ENCODE peak calls at places on chromosomes 7 and 10, in six cellular contexts. One of them, this sample, is unnamed.

GRCh38 chr7:30465342-30466170 is 13.0 kb downstream of the NOD1 start:
- DNase-seq in NCI-H460: no peak
- DNase-seq in kidney glomerular epithelial cell: no peak
- DNase-seq in stimulated activated CD4-positive, alpha-beta T cell treated with anti-CD3 and anti-CD28 coated beads, Interleukin-2, amount 100 ng/mL, for 48 hours: no peak
- DNase-seq in neural progenitor cell: no peak
- DNase-seq in H54: no peak
- DNase-seq in this sample: no peak

GRCh38 chr7:102253973-102254370 is 32.7 kb upstream of the SH2B2 start:
- DNase-seq in NCI-H460: no peak
- DNase-seq in kidney glomerular epithelial cell: no peak
- DNase-seq in stimulated activated CD4-positive, alpha-beta T cell treated with anti-CD3 and anti-CD28 coated beads, Interleukin-2, amount 100 ng/mL, for 48 hours: no peak
- DNase-seq in neural progenitor cell: no peak
- DNase-seq in H54: no peak
- DNase-seq in this sample: no peak

GRCh38 chr10:11822031-11822756 is 962 bp upstream of the PROSER2 start:
- DNase-seq in NCI-H460: no peak
- DNase-seq in kidney glomerular epithelial cell: no peak
- DNase-seq in stimulated activated CD4-positive, alpha-beta T cell treated with anti-CD3 and anti-CD28 coated beads, Interleukin-2, amount 100 ng/mL, for 48 hours: no peak
- DNase-seq in neural progenitor cell: no peak
- DNase-seq in H54: no peak
- DNase-seq in this sample: no peak

GRCh38 chr7:33836797-33837355 is 68.5 kb upstream of the BMPER start:
- DNase-seq in NCI-H460: no peak
- DNase-seq in kidney glomerular epithelial cell: no peak
- DNase-seq in stimulated activated CD4-positive, alpha-beta T cell treated with anti-CD3 and anti-CD28 coated beads, Interleukin-2, amount 100 ng/mL, for 48 hours: peak
- DNase-seq in neural progenitor cell: no peak
- DNase-seq in H54: no peak
- DNase-seq in this sample: no peak

GRCh38 chr10:11424456-11425287 is 186.8 kb downstream of the USP6NL start:
- DNase-seq in NCI-H460: peak
- DNase-seq in kidney glomerular epithelial cell: peak
- DNase-seq in stimulated activated CD4-positive, alpha-beta T cell treated with anti-CD3 and anti-CD28 coated beads, Interleukin-2, amount 100 ng/mL, for 48 hours: no peak
- DNase-seq in neural progenitor cell: peak
- DNase-seq in H54: peak
- DNase-seq in this sample: no peak

GRCh38 chr7:73828107-73828803 is 2.5 kb upstream of the CLDN4 start:
- DNase-seq in NCI-H460: peak
- DNase-seq in kidney glomerular epithelial cell: peak
- DNase-seq in stimulated activated CD4-positive, alpha-beta T cell treated with anti-CD3 and anti-CD28 coated beads, Interleukin-2, amount 100 ng/mL, for 48 hours: no peak
- DNase-seq in neural progenitor cell: no peak
- DNase-seq in H54: peak
- DNase-seq in this sample: peak

GRCh38 chr10:11673346-11674330 is 62.2 kb upstream of the USP6NL start:
- DNase-seq in NCI-H460: no peak
- DNase-seq in kidney glomerular epithelial cell: peak
- DNase-seq in stimulated activated CD4-positive, alpha-beta T cell treated with anti-CD3 and anti-CD28 coated beads, Interleukin-2, amount 100 ng/mL, for 48 hours: no peak
- DNase-seq in neural progenitor cell: no peak
- DNase-seq in H54: no peak
- DNase-seq in this sample: no peak

GRCh38 chr10:95784279-95784913 is 28.4 kb downstream of the ENTPD1 start:
- DNase-seq in NCI-H460: no peak
- DNase-seq in kidney glomerular epithelial cell: no peak
- DNase-seq in stimulated activated CD4-positive, alpha-beta T cell treated with anti-CD3 and anti-CD28 coated beads, Interleukin-2, amount 100 ng/mL, for 48 hours: no peak
- DNase-seq in neural progenitor cell: no peak
- DNase-seq in H54: no peak
- DNase-seq in this sample: no peak

GRCh38 chr10:107616031-107616430 is 451.5 kb upstream of the SORCS1 start:
- DNase-seq in NCI-H460: peak
- DNase-seq in kidney glomerular epithelial cell: no peak
- DNase-seq in stimulated activated CD4-positive, alpha-beta T cell treated with anti-CD3 and anti-CD28 coated beads, Interleukin-2, amount 100 ng/mL, for 48 hours: no peak
- DNase-seq in neural progenitor cell: no peak
- DNase-seq in H54: no peak
- DNase-seq in this sample: no peak

GRCh38 chr7:38463277-38464224 is 167.6 kb downstream of the AMPH start:
- DNase-seq in NCI-H460: no peak
- DNase-seq in kidney glomerular epithelial cell: no peak
- DNase-seq in stimulated activated CD4-positive, alpha-beta T cell treated with anti-CD3 and anti-CD28 coated beads, Interleukin-2, amount 100 ng/mL, for 48 hours: peak
- DNase-seq in neural progenitor cell: no peak
- DNase-seq in H54: no peak
- DNase-seq in this sample: no peak

GRCh38 chr7:45890902-45891461 is 2.7 kb downstream of the IGFBP1 start:
- DNase-seq in NCI-H460: peak
- DNase-seq in kidney glomerular epithelial cell: peak
- DNase-seq in stimulated activated CD4-positive, alpha-beta T cell treated with anti-CD3 and anti-CD28 coated beads, Interleukin-2, amount 100 ng/mL, for 48 hours: no peak
- DNase-seq in neural progenitor cell: peak
- DNase-seq in H54: no peak
- DNase-seq in this sample: peak

GRCh38 chr7:67823345-67823744 is 826.7 kb downstream of the TYW1 start:
- DNase-seq in NCI-H460: no peak
- DNase-seq in kidney glomerular epithelial cell: no peak
- DNase-seq in stimulated activated CD4-positive, alpha-beta T cell treated with anti-CD3 and anti-CD28 coated beads, Interleukin-2, amount 100 ng/mL, for 48 hours: no peak
- DNase-seq in neural progenitor cell: no peak
- DNase-seq in H54: no peak
- DNase-seq in this sample: no peak

GRCh38 chr7:125316451-125316850 is 386.8 kb upstream of the POT1 start:
- DNase-seq in NCI-H460: peak
- DNase-seq in kidney glomerular epithelial cell: no peak
- DNase-seq in stimulated activated CD4-positive, alpha-beta T cell treated with anti-CD3 and anti-CD28 coated beads, Interleukin-2, amount 100 ng/mL, for 48 hours: no peak
- DNase-seq in neural progenitor cell: peak
- DNase-seq in H54: no peak
- DNase-seq in this sample: no peak

GRCh38 chr10:12727832-12728215 is 273.7 kb downstream of the CCDC3 start:
- DNase-seq in NCI-H460: no peak
- DNase-seq in kidney glomerular epithelial cell: no peak
- DNase-seq in stimulated activated CD4-positive, alpha-beta T cell treated with anti-CD3 and anti-CD28 coated beads, Interleukin-2, amount 100 ng/mL, for 48 hours: no peak
- DNase-seq in neural progenitor cell: no peak
- DNase-seq in H54: peak
- DNase-seq in this sample: no peak

GRCh38 chr7:111561659-111561908 is 708 bp downstream of the IMMP2L start:
- DNase-seq in NCI-H460: peak
- DNase-seq in kidney glomerular epithelial cell: peak
- DNase-seq in stimulated activated CD4-positive, alpha-beta T cell treated with anti-CD3 and anti-CD28 coated beads, Interleukin-2, amount 100 ng/mL, for 48 hours: peak
- DNase-seq in neural progenitor cell: no peak
- DNase-seq in H54: no peak
- DNase-seq in this sample: no peak

GRCh38 chr7:44057849-44058758 is 7.3 kb downstream of the PGAM2 start:
- DNase-seq in NCI-H460: no peak
- DNase-seq in kidney glomerular epithelial cell: no peak
- DNase-seq in stimulated activated CD4-positive, alpha-beta T cell treated with anti-CD3 and anti-CD28 coated beads, Interleukin-2, amount 100 ng/mL, for 48 hours: no peak
- DNase-seq in neural progenitor cell: no peak
- DNase-seq in H54: no peak
- DNase-seq in this sample: no peak